ENCODE peak calls at places on chromosomes 13 and 19, in five cellular contexts. U is CD4-positive, alpha-beta memory T cell; I is right atrium auricular region; Y is Panc1; F is OCI-LY7. N is an unnamed sample.

GRCh38 chr19:12365094-12365371 is 450 bp downstream of the ZNF442 start:
- DNase-seq in U (no peak), I (no peak), Y (no peak), F (no peak), N (no peak)

GRCh38 chr13:49100637-49101570 is 119.2 kb upstream of the MLNR start:
- DNase-seq in U (no peak), I (no peak), Y (no peak), F (no peak), N (no peak)

GRCh38 chr19:1411255-1412191 is 4.1 kb downstream of the DAZAP1 start:
- DNase-seq in U (peak; percentile 45), I (peak; percentile 87), Y (no peak), F (no peak), N (no peak)

GRCh38 chr19:18093439-18094161 is 4.0 kb upstream of the MAST3 start:
- DNase-seq in U (no peak), I (no peak), Y (no peak), F (peak; percentile 70), N (no peak)

GRCh38 chr13:80419416-80419815 is 78.5 kb upstream of the SPRY2 start:
- DNase-seq in U (no peak), I (no peak), Y (no peak), F (no peak), N (peak; percentile 81)

GRCh38 chr19:17686592-17687042 is 1.5 kb downstream of the UNC13A start:
- DNase-seq in U (no peak), I (no peak), Y (no peak), F (no peak), N (no peak)

GRCh38 chr13:23322353-23323336 is 110.9 kb downstream of the SACS start:
- DNase-seq in U (no peak), I (no peak), Y (no peak), F (no peak), N (no peak)

GRCh38 chr13:111278711-111279110 is 41.7 kb upstream of the TEX29 start:
- DNase-seq in U (no peak), I (no peak), Y (no peak), F (no peak), N (no peak)

GRCh38 chr13:65057986-65058385 is 2172.2 kb downstream of the PCDH9 start:
- DNase-seq in U (no peak), I (no peak), Y (no peak), F (no peak), N (no peak)

GRCh38 chr19:16283103-16283469 is 41.5 kb upstream of the KLF2 start:
- DNase-seq in U (no peak), I (no peak), Y (no peak), F (no peak), N (no peak)

GRCh38 chr13:109408596-109409382 is 377.6 kb downstream of the IRS2 start:
- DNase-seq in U (no peak), I (no peak), Y (no peak), F (no peak), N (no peak)
- H3K4me3 ChIP-seq in U (no peak overlapping the region), I (no peak overlapping the region), Y (no peak overlapping the region), F (no peak overlapping the region), N (no peak overlapping the region)

GRCh38 chr19:39310558-39311311 is 9.9 kb downstream of the LRFN1 start:
- DNase-seq in U (no peak), I (no peak), Y (no peak), F (no peak), N (no peak)

GRCh38 chr19:39306075-39306474 is 9.9 kb downstream of the IFNL1 start:
- DNase-seq in U (no peak), I (no peak), Y (no peak), F (no peak), N (no peak)

GRCh38 chr19:39307233-39307821 is 11.1 kb downstream of the IFNL1 start:
- DNase-seq in U (no peak), I (no peak), Y (no peak), F (no peak), N (no peak)

GRCh38 chr19:39307822-39308530 is 11.8 kb downstream of the IFNL1 start:
- DNase-seq in U (no peak), I (no peak), Y (no peak), F (no peak), N (no peak)

GRCh38 chr19:39308531-39309304 is 11.9 kb downstream of the LRFN1 start:
- DNase-seq in U (no peak), I (no peak), Y (no peak), F (no peak), N (no peak)
- H3K4me3 ChIP-seq in U (no peak overlapping the region), I (no peak overlapping the region), Y (no peak overlapping the region), F (no peak overlapping the region), N (no peak overlapping the region)

GRCh38 chr13:39776439-39776838 is 121.0 kb downstream of the COG6 start:
- DNase-seq in U (no peak), I (no peak), Y (no peak), F (no peak), N (no peak)
- H3K4me3 ChIP-seq in U (no peak overlapping the region), I (no peak overlapping the region), Y (no peak overlapping the region), F (no peak overlapping the region), N (no peak overlapping the region)

DNA sequence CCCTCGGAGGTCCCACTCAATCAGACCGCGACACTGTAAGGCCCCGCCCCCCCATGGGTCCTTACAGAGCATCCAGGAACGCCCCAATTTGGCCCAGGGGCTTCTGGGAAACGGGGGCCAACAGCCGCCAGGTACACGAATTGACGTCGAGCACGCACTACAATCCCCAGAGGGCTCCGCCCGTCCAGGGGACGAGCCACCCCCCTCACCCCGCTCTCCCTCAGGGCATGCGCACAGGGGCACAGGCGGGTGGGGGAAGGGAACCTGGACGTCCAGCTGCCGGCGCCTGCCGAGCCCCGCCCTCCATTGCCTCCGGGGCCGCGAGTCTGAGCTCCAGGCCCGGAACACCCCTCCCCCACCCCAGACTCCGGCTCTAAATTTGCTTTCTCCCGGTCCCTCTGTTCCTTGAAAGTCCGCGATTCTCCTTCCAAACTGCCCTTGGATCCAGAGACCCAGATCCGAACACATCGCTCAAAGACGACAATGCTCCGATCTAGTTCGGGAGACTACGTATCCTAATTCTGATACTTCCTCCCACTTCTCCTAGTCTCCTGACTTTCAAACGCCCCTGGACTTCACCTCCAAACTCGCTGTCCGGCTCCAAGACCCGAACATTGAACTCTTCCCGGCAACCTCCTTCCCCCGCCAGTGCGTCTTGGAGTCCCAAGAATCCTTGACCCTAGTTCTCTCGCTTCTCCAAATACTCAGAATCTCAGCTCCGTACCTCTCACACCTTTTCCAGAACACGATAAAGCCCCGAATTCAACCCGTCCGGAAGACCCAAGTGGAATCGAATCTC is 805 bp downstream of the SERTAD3 start:
- DNase-seq in U (peak; percentile 97), I (peak; percentile 100), Y (peak; percentile 93), F (peak; percentile 100), N (peak; percentile 99)
- H3K4me3 ChIP-seq in U (peak overlapping the region; percentile 96), I (peak overlapping the region; percentile 96), Y (peak overlapping the region; percentile 74), F (peak overlapping the region; percentile 85), N (peak overlapping the region; percentile 97)

GRCh38 chr19:45641274-45642105 is 2.3 kb upstream of the EML2 start:
- DNase-seq in U (peak; percentile 44), I (peak; percentile 78), Y (peak; percentile 91), F (peak; percentile 97), N (peak; percentile 59)
- H3K4me3 ChIP-seq in U (peak overlapping the region; percentile 64), I (peak overlapping the region; percentile 46), Y (peak overlapping the region; percentile 52), F (peak overlapping the region; percentile 73), N (peak overlapping the region; percentile 65)

GRCh38 chr19:48717059-48717395 is 2.5 kb downstream of the MAMSTR start:
- DNase-seq in U (no peak), I (no peak), Y (no peak), F (no peak), N (no peak)
- H3K4me3 ChIP-seq in U (no peak overlapping the region), I (peak overlapping the region; percentile 55), Y (peak overlapping the region; percentile 66), F (no peak overlapping the region), N (no peak overlapping the region)

DNA sequence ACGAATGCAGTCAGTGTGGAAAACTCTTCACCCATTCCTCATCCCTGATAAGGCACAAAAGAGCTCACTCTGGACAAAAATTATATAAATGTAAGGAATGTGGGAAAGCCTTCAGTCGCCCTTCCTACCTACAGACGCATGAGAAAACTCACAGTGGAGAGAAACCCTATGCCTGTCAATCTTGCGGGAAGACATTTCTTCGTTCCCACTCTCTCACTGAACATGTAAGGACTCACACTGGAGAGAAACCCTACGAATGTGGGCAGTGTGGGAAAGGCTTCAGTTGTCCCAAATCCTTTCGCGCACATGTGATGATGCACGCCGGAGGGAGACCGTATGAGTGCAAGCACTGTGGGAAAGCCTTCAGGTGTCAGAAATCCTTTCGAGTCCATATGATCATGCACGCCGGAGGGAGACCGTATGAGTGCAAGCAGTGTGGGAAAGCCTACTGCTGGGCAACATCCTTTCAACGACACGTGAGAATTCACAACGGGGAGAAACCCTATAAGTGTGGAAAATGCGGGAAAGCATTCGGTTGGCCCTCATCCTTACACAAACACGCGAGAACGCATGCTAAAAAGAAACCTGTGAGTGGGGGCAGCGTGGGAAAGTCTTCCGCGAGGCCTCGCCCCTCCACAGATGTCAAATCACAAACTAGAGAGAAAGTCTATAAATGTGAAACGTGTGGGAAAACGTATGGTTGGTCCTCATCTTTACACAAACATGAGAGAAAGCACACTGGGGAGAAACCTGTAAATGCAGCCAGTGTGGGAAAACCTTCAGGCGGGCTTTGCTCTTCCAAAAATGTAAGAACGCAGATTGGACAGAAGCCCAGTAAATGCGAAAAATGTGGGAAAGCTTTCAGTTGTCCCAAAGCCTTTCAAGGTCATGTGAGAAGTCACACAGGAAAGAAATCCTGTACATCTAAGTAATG is 10.5 kb downstream of the ZNF556 start:
- DNase-seq in U (no peak), I (no peak), Y (no peak), F (no peak), N (no peak)
- H3K4me3 ChIP-seq in U (no peak overlapping the region), I (no peak overlapping the region), Y (no peak overlapping the region), F (no peak overlapping the region), N (no peak overlapping the region)

DNA sequence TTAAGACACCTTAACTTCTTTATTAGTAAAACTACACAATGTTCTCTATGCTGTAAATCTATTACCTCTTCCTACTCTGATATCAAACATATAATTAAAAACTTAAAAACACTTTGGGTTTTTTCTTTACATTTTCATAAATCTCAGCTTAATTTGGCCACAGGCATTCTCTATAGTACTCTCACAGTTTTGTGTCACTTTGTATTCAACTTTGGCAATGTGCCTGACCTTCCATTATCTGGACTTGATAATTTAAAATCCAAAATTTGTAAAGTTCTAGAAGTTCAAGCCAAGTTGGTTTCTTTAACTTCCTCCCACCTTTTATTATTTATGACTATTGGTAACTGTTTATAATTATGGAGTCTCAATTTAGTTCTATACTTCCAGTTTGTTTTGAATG is 46.4 kb downstream of the VWA8 start:
- DNase-seq in U (no peak), I (no peak), Y (no peak), F (no peak), N (no peak)
- H3K4me3 ChIP-seq in U (no peak overlapping the region), I (no peak overlapping the region), Y (no peak overlapping the region), F (no peak overlapping the region), N (no peak overlapping the region)

GRCh38 chr19:32872391-32872790 is 2.8 kb upstream of the SLC7A9 start:
- DNase-seq in U (no peak), I (no peak), Y (no peak), F (no peak), N (no peak)

GRCh38 chr19:32868206-32868950 is 1.2 kb downstream of the SLC7A9 start:
- DNase-seq in U (no peak), I (no peak), Y (no peak), F (no peak), N (no peak)

GRCh38 chr19:32870154-32870573 is 597 bp upstream of the SLC7A9 start:
- DNase-seq in U (no peak), I (no peak), Y (no peak), F (no peak), N (no peak)

GRCh38 chr19:32870981-32871451 is 1.4 kb upstream of the SLC7A9 start:
- DNase-seq in U (no peak), I (no peak), Y (no peak), F (no peak), N (no peak)

GRCh38 chr19:32869369-32870153 is at the start of gene SLC7A9:
- DNase-seq in U (no peak), I (no peak), Y (no peak), F (no peak), N (no peak)
- H3K4me3 ChIP-seq in U (no peak within 1 kb of the TSS), I (no peak within 1 kb of the TSS), Y (no peak within 1 kb of the TSS), F (no peak within 1 kb of the TSS), N (no peak within 1 kb of the TSS)

N was measured in Jurkat, Clone E6-1.